ENCODE peak calls at places on chromosome 3, in four cellular contexts. E, T, X and P are unnamed samples.

GRCh38 chr3:156300929-156301806 is 180.8 kb downstream of the KCNAB1 start:
- DNase-seq in T (no peak), E (no peak), X (no peak), P (no peak)

GRCh38 chr3:171810278-171811058 is at the start of gene PLD1:
- DNase-seq in X (no peak), T (peak; percentile 22), E (peak; percentile 86), P (peak; percentile 94)

GRCh38 chr3:30488070-30488756 is 118.2 kb upstream of the TGFBR2 start:
- DNase-seq in T (no peak), X (peak; percentile 19), E (no peak), P (no peak)

GRCh38 chr3:33525232-33525631 is 85.0 kb upstream of the UBP1 start:
- DNase-seq in T (no peak), X (no peak), E (no peak), P (no peak)

GRCh38 chr3:180913582-180914404 is 1.3 kb downstream of the FXR1 start:
- DNase-seq in X (peak; percentile 4), E (no peak), T (no peak), P (no peak)

GRCh38 chr3:177317247-177317646 is 120.0 kb upstream of the TBL1XR1 start:
- DNase-seq in E (no peak), X (no peak), T (no peak), P (no peak)

GRCh38 chr3:193842029-193842782 is 249.2 kb downstream of the OPA1 start:
- DNase-seq in X (no peak), T (no peak), E (no peak), P (no peak)

GRCh38 chr3:15361494-15362214 is 29.3 kb upstream of the SH3BP5 start:
- DNase-seq in E (peak; percentile 33), T (no peak), X (peak; percentile 89), P (no peak)

GRCh38 chr3:58173670-58174472 is 36.9 kb downstream of the DNASE1L3 start:
- DNase-seq in E (peak; percentile 71), T (no peak), X (peak; percentile 22), P (peak; percentile 28)

GRCh38 chr3:185402561-185402960 is 39.6 kb downstream of the MAP3K13 start:
- DNase-seq in E (no peak), T (no peak), X (peak; percentile 84), P (no peak)

GRCh38 chr3:169227911-169228310 is 435.6 kb downstream of the MECOM start:
- DNase-seq in X (no peak), E (no peak), T (no peak), P (no peak)

GRCh38 chr3:17972476-17972875 is 230.0 kb upstream of the TBC1D5 start:
- DNase-seq in X (no peak), T (no peak), E (no peak), P (no peak)

GRCh38 chr3:45516829-45517228 is 77.7 kb upstream of the LIMD1 start:
- DNase-seq in T (no peak), E (no peak), X (no peak), P (no peak)

GRCh38 chr3:143507735-143508580 is 340.3 kb downstream of the SLC9A9 start:
- DNase-seq in X (no peak), T (no peak), E (no peak), P (no peak)

GRCh38 chr3:38031022-38031994 is 1.9 kb upstream of the PLCD1 start:
- DNase-seq in T (no peak), E (no peak), X (no peak), P (no peak)

GRCh38 chr3:10487988-10488633 is 17.3 kb downstream of the ATP2B2 start:
- DNase-seq in T (no peak), E (no peak), X (no peak), P (no peak)

GRCh38 chr3:10177737-10178136 is 13.0 kb downstream of the IRAK2 start:
- DNase-seq in E (no peak), T (no peak), X (no peak), P (no peak)

GRCh38 chr3:51340989-51341636 is 44.0 kb upstream of the MANF start:
- DNase-seq in T (no peak), E (no peak), X (no peak), P (no peak)

GRCh38 chr3:138781012-138781470 is 53.7 kb downstream of the PIK3CB start:
- DNase-seq in X (no peak), E (no peak), T (no peak), P (no peak)

GRCh38 chr3:115659253-115659652 is 35.9 kb downstream of the GAP43 start:
- DNase-seq in E (no peak), T (no peak), X (peak; percentile 9), P (no peak)

GRCh38 chr3:70400194-70400593 is 87.8 kb upstream of the MDFIC2 start:
- DNase-seq in T (no peak), X (no peak), E (no peak), P (no peak)

GRCh38 chr3:168096210-168096795 is 579 bp upstream of the GOLIM4 start:
- DNase-seq in X (peak; percentile 93), E (peak; percentile 47), T (no peak), P (peak; percentile 48)

GRCh38 chr3:13043656-13044055 is 29.6 kb downstream of the IQSEC1 start:
- DNase-seq in E (no peak), T (no peak), X (no peak), P (no peak)

GRCh38 chr3:112409061-112409460 is 76.1 kb downstream of the CD200 start:
- DNase-seq in E (no peak), T (no peak), X (no peak), P (no peak)

GRCh38 chr3:42655980-42656679 is 2.6 kb downstream of the ZBTB47 start:
- DNase-seq in E (peak; percentile 69), T (no peak), X (no peak), P (peak; percentile 39)

GRCh38 chr3:23829242-23829934 is 23.6 kb downstream of the UBE2E1 start:
- DNase-seq in E (no peak), X (no peak), T (no peak), P (no peak)

GRCh38 chr3:63967675-63968611 is 55.4 kb downstream of the PSMD6 start:
- DNase-seq in T (peak; percentile 14), E (no peak), X (no peak), P (peak; percentile 6)

GRCh38 chr3:45861043-45861846 is 19.3 kb upstream of the LZTFL1 start:
- DNase-seq in X (no peak), E (no peak), T (no peak), P (no peak)

GRCh38 chr3:139732729-139733128 is 55.0 kb upstream of the NMNAT3 start:
- DNase-seq in E (no peak), X (no peak), T (no peak), P (no peak)